ENCODE peak calls at places on chromosomes 12 and 14, in ten cellular contexts. R is heart left ventricle, O is IMR-90, F is GM12892, T is adrenal gland, C is endothelial cell of umbilical vein, E is transverse colon, G is ovary, J is body of pancreas, V is A549. N is an unnamed sample.

GRCh38 chr12:95690861-95691635 is 99.5 kb downstream of the NTN4 start:
- DNase-seq in R (no peak), O (no peak), F (no peak), T (no peak), C (no peak), E (no peak), G (no peak), J (no peak), V (no peak), N (no peak)

GRCh38 chr14:79992799-79993198 is 218.5 kb downstream of the DIO2 start:
- DNase-seq in R (no peak), O (no peak), F (no peak), T (no peak), C (no peak), E (no peak), G (no peak), J (no peak), V (no peak), N (no peak)

GRCh38 chr12:93819048-93819491 is 141.9 kb downstream of the CRADD start:
- DNase-seq in R (peak), O (peak), F (no peak), T (peak), C (no peak), E (peak), G (peak), J (peak), V (no peak), N (no peak)

GRCh38 chr12:8081228-8081920 is 700 bp upstream of the NECAP1 start:
- DNase-seq in R (no peak), O (no peak), F (no peak), T (peak), C (no peak), E (peak), G (no peak), J (peak), V (peak), N (peak)

GRCh38 chr12:2902287-2902880 is 11.7 kb downstream of the TULP3 start:
- DNase-seq in R (no peak), O (peak), F (no peak), T (no peak), C (peak), E (peak), G (peak), J (peak), V (no peak), N (peak)

GRCh38 chr12:122825773-122826724 is 9.2 kb upstream of the HIP1R start:
- DNase-seq in R (no peak), O (no peak), F (no peak), T (no peak), C (peak), E (no peak), G (no peak), J (peak), V (peak), N (no peak)

GRCh38 chr14:56333361-56334279 is 215.4 kb downstream of the PELI2 start:
- DNase-seq in R (no peak), O (peak), F (no peak), T (no peak), C (peak), E (no peak), G (no peak), J (peak), V (peak), N (no peak)

GRCh38 chr12:53985900-53986685 is 1.1 kb downstream of the HOXC10 start:
- DNase-seq in R (no peak), O (no peak), F (no peak), T (no peak), C (no peak), E (no peak), G (no peak), J (no peak), V (no peak), N (no peak)

GRCh38 chr14:105247026-105247425 is 1.3 kb upstream of the BTBD6 start:
- DNase-seq in R (no peak), O (no peak), F (no peak), T (no peak), C (no peak), E (no peak), G (no peak), J (no peak), V (no peak), N (no peak)

GRCh38 chr14:71592361-71592760 is 339.9 kb upstream of the RGS6 start:
- DNase-seq in R (no peak), O (no peak), F (no peak), T (no peak), C (no peak), E (no peak), G (no peak), J (peak), V (no peak), N (peak)

GRCh38 chr12:32083489-32083888 is 23.2 kb upstream of the BICD1 start:
- DNase-seq in R (no peak), O (peak), F (no peak), T (no peak), C (no peak), E (no peak), G (no peak), J (no peak), V (no peak), N (no peak)

GRCh38 chr12:68648179-68648578 is 37.5 kb downstream of the RAP1B start:
- DNase-seq in R (no peak), O (peak), F (no peak), T (no peak), C (no peak), E (no peak), G (no peak), J (no peak), V (no peak), N (no peak)

GRCh38 chr14:95818581-95818980 is 58.1 kb upstream of the TUNAR start:
- DNase-seq in R (no peak), O (no peak), F (no peak), T (no peak), C (no peak), E (no peak), G (no peak), J (no peak), V (no peak), N (no peak)

GRCh38 chr14:96251656-96252155 is 4.3 kb upstream of the BDKRB1 start:
- DNase-seq in R (no peak), O (no peak), F (no peak), T (no peak), C (no peak), E (no peak), G (no peak), J (no peak), V (no peak), N (no peak)

GRCh38 chr12:1642513-1642912 is 13.5 kb downstream of the WNT5B start:
- DNase-seq in R (no peak), O (no peak), F (no peak), T (no peak), C (no peak), E (no peak), G (no peak), J (no peak), V (no peak), N (no peak)

GRCh38 chr12:101685121-101685520 is 12.3 kb upstream of the CHPT1 start:
- DNase-seq in R (no peak), O (no peak), F (no peak), T (no peak), C (no peak), E (no peak), G (no peak), J (no peak), V (no peak), N (no peak)

GRCh38 chr12:55634186-55634585 is 2.5 kb upstream of the OR10P1 start:
- DNase-seq in R (no peak), O (no peak), F (no peak), T (no peak), C (no peak), E (no peak), G (no peak), J (no peak), V (no peak), N (no peak)

DNA sequence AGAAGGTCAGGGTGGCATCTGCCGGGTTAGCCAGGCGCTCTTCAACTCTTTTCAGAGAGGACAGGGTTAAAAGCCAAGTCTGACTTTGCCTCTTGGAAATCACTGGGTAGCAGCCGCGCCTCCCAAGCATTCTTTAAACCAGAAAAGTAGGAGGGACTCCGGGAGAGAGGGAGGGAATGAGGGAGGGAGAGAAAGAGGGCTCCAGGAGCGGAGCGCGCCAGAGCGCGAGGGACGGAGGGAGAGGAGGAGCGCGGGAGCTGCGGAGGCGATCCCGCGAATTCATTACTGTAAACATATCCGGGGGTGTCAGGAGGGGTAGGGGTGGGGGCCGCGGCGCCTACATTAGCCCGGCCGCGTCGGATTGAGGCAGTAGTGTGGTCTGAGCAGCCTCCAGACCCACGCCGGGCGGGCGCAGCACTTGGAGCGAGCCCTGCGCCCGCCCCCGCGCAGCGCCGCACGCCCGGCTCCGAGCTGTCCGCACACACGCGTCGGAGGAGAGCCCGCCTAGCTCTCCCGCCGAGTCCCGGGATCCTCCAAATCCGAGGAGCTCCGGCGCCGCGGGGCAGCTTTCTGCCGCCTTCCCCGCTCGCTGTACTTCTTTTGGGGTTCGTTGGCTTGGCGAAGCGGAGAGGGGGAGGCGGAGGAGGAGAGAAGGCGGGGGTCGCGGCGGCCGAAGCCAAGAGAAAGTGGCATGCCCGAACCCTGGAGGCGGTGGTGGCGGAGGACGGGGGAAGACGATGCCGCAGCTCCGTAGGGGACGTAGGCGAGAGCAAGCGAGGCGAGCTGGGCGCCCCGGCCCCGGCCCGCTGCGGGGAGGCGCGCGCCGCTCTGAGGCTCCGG is 3.3 kb downstream of the FLRT2 start:
- DNase-seq in R (peak), O (peak), F (no peak), T (peak), C (peak), E (no peak), G (peak), J (peak), V (peak), N (peak)
- TF ChIP-seq POLR2A in R (no peak), O (peak), F (no peak), T (peak), C (peak), E (no peak), G (peak), J (peak), V (peak), N (no peak)

DNA sequence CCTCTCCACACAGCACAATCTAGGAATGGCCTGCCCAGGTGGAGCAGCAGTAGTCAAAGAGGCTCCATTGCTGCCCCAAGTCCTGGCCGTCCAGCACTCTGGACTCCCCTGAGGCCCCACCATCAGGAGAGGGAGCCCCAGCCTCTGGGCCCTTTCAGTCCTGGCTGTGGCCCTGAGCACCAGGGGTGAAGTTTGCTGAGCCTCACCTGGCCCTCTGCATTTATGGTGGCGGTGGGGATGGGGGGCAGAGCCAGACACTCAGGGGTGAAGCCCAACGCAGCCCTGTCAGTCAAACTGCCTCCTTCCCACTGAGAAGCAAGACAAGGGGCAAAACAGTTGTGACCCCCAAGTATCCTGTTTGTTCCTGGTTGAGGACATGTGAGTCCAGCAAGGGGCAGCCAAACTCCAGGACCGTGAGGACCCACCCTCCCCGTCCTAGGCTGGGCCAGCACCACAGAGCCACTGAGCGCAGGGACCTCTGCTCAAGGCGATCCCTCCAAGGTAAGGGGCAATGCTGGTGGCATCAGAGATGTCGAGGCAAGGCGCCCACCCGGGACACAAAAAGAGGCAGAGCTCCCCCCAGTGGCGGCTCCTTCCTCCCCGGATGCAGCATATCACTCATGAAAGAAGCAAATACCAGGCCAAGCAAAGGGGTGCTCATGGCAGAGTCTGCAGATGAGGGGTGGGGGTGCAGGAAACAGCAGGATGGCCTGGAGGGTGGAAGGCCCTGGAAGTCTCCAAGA is 4.8 kb upstream of the AMN start:
- DNase-seq in R (no peak), O (peak), F (peak), T (peak), C (peak), E (peak), G (no peak), J (peak), V (peak), N (peak)
- TF ChIP-seq POLR2A in R (no peak), O (no peak), F (no peak), T (no peak), C (no peak), E (no peak), G (no peak), J (no peak), V (no peak), N (no peak)

GRCh38 chr12:124861492-124861891 is 2.2 kb downstream of the SCARB1 start:
- DNase-seq in R (peak), O (no peak), F (no peak), T (peak), C (peak), E (peak), G (peak), J (peak), V (peak), N (peak)
- TF ChIP-seq POLR2A in R (no peak), O (no peak), F (no peak), T (peak), C (no peak), E (no peak), G (no peak), J (no peak), V (no peak), N (no peak)

DNA sequence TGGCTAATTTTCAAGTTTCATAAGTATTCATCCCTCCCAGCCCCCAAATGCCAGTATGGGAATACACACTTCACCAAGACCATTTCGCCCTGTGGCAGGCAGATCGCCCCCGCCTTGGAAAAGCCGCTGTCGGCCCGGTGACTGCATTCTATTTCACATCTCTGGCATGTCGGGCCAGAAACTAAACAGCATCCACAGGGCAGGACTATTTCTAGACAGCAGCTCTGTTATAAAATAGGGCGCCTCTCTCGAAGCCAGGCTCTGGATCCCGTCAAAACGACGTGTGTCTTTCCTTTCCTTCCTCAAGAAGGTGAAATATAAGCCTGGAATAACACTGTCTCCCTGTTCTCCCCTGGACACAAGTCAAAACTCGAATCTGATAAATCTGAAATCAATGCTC is 56.8 kb downstream of the GSC start:
- DNase-seq in R (no peak), O (no peak), F (no peak), T (no peak), C (no peak), E (no peak), G (no peak), J (no peak), V (no peak), N (no peak)
- TF ChIP-seq POLR2A in R (no peak), O (no peak), F (no peak), T (no peak), C (no peak), E (no peak), G (no peak), J (no peak), V (no peak), N (no peak)

GRCh38 chr14:93249128-93249831 is 42.2 kb downstream of the UBR7 start:
- DNase-seq in R (no peak), O (no peak), F (no peak), T (no peak), C (no peak), E (no peak), G (no peak), J (no peak), V (no peak), N (no peak)

GRCh38 chr14:93240678-93241000 is 33.6 kb downstream of the UBR7 start:
- DNase-seq in R (no peak), O (no peak), F (no peak), T (no peak), C (no peak), E (no peak), G (no peak), J (no peak), V (no peak), N (no peak)

GRCh38 chr14:93246534-93246933 is 39.5 kb downstream of the UBR7 start:
- DNase-seq in R (no peak), O (no peak), F (no peak), T (no peak), C (no peak), E (no peak), G (no peak), J (no peak), V (no peak), N (no peak)

GRCh38 chr14:93239869-93240677 is 33.0 kb downstream of the UBR7 start:
- DNase-seq in R (no peak), O (peak), F (no peak), T (no peak), C (no peak), E (no peak), G (no peak), J (no peak), V (peak), N (no peak)

GRCh38 chr14:93245764-93246420 is 38.8 kb downstream of the UBR7 start:
- DNase-seq in R (no peak), O (peak), F (no peak), T (no peak), C (no peak), E (no peak), G (no peak), J (no peak), V (no peak), N (no peak)
- TF ChIP-seq POLR2A in R (no peak), O (no peak), F (no peak), T (no peak), C (no peak), E (no peak), G (no peak), J (no peak), V (no peak), N (no peak)

GRCh38 chr12:26226629-26227375 is 31.4 kb downstream of the SSPN start:
- DNase-seq in R (no peak), O (no peak), F (no peak), T (peak), C (peak), E (peak), G (peak), J (peak), V (no peak), N (peak)
- TF ChIP-seq POLR2A in R (no peak), O (no peak), F (no peak), T (peak), C (no peak), E (no peak), G (no peak), J (peak), V (no peak), N (no peak)

GRCh38 chr14:73743431-73743931 is 29.3 kb upstream of the PNMA1 start:
- DNase-seq in R (peak), O (no peak), F (peak), T (no peak), C (peak), E (peak), G (no peak), J (peak), V (no peak), N (peak)

GRCh38 chr14:73746540-73747385 is 32.6 kb upstream of the PNMA1 start:
- DNase-seq in R (no peak), O (no peak), F (no peak), T (no peak), C (no peak), E (no peak), G (no peak), J (no peak), V (no peak), N (peak)

GRCh38 chr14:73744175-73744867 is 30.1 kb upstream of the PNMA1 start:
- DNase-seq in R (no peak), O (no peak), F (no peak), T (no peak), C (no peak), E (peak), G (no peak), J (no peak), V (no peak), N (peak)

GRCh38 chr14:73745571-73746539 is 31.7 kb upstream of the PNMA1 start:
- DNase-seq in R (no peak), O (no peak), F (no peak), T (no peak), C (no peak), E (no peak), G (no peak), J (no peak), V (no peak), N (no peak)

DNA sequence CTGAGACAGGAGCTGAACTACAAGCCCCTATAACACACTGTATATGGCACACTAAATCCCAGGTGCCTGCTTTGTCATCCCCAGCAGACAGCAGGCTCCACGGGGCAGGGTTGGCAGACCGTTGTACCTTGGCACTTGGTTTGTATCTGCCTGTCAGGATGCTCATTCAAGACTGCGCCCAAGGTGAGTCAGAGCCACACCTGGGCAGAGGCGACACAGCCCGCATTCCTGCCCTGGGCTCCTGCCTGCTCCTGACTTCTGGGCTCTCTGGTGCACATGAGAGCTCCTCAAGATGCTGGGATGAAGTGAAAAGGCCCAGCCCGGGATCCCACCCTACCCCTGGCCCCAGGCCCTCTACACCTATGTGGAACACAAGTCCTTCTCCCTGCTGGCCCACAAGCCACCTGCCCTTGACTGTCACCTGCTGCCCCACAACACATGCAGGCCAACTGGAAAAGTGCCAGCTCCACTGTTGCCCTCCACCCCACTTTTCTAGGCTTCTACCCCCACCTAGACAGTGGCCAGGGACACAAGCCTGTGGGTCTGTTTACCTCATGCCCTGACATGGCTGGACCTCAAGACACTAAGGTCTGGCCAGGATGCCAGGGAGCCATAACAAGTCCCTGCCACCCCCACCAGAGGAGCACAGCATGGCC is 30.8 kb upstream of the PNMA1 start:
- DNase-seq in R (no peak), O (no peak), F (no peak), T (no peak), C (no peak), E (peak), G (no peak), J (no peak), V (no peak), N (no peak)
- TF ChIP-seq POLR2A in R (no peak), O (no peak), F (no peak), T (no peak), C (no peak), E (peak), G (no peak), J (no peak), V (no peak), N (no peak)

DNA sequence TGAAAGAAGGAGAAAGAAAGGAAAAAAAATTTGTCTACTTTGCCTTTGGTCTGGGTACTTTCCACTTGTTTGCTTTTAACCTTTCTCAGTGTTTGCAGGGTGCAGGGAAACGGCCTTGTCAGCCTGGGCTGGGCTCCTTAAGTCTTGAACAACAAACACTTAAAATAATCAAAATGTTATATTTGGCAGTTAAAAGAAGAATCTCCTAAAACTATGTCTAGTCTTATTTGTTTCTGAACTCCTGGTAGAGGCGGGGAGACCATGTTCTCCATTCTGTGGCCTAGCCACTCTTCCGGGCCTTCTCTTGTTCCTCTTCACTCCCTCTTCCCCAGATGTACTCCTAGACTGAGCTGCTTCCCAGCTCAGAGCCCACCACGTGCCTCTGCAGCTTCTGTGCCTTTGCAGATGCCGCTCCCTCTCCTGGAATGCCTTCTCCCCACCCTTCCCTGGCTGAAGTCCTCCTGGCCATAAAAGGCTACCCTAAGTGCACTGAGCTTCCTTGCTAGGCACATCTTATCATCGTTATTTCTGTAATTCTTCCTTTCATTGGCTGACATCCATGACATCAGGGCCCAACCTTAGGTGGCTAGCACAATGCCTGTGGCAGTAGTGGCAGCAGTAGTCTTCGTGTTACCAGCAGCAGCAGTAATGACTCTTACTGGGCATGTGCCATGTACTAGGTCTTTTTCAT is 432.9 kb downstream of the ZFP36L1 start:
- DNase-seq in R (peak), O (no peak), F (no peak), T (no peak), C (no peak), E (peak), G (peak), J (peak), V (peak), N (peak)
- TF ChIP-seq POLR2A in R (no peak), O (no peak), F (peak), T (no peak), C (no peak), E (peak), G (no peak), J (no peak), V (no peak), N (no peak)